ENCODE peak calls at places on chromosomes 3 and 15, in eight cellular contexts. R is NCI-H460; Q is HCT116; Z is activated CD8-positive, alpha-beta memory T cell treated with anti-CD3 and anti-CD28 coated beads, Interleukin-2, amount 50 U/mL, for 4 hours; I is sciatic nerve; O is fibroblast of the aortic adventitia; W is mucosa of descending colon; E is H4. G is an unnamed sample.

GRCh38 chr3:136931587-136931986 is 26.2 kb upstream of the IL20RB start:
- DNase-seq in Z (no peak), Q (no peak), W (peak), O (no peak), R (no peak), I (no peak), E (no peak), G (no peak)

GRCh38 chr3:197352382-197352781 is 54.0 kb upstream of the DLG1 start:
- DNase-seq in I (no peak), E (peak), Q (no peak), O (peak), Z (no peak), W (no peak), R (no peak), G (no peak)

GRCh38 chr3:128849776-128850542 is 29.5 kb upstream of the ACAD9 start:
- DNase-seq in O (peak), R (no peak), I (no peak), Q (no peak), E (no peak), Z (no peak), W (no peak), G (no peak)

GRCh38 chr15:82568986-82569385 is 28.7 kb upstream of the RPS17 start:
- DNase-seq in E (no peak), Z (no peak), O (no peak), R (no peak), I (no peak), Q (no peak), W (no peak), G (no peak)

GRCh38 chr3:147838650-147839049 is 429.5 kb downstream of the ZIC1 start:
- DNase-seq in O (peak), Z (no peak), W (no peak), E (peak), Q (peak), I (no peak), R (no peak), G (no peak)

GRCh38 chr3:138688871-138689299 is 80.3 kb downstream of the FAIM start:
- DNase-seq in E (no peak), O (no peak), I (no peak), Q (no peak), Z (no peak), R (no peak), W (no peak), G (no peak)

GRCh38 chr3:30604566-30604965 is 1.8 kb upstream of the TGFBR2 start:
- DNase-seq in Q (no peak), I (no peak), R (no peak), W (no peak), Z (no peak), E (no peak), O (no peak), G (no peak)

GRCh38 chr15:81666828-81667227 is 292.8 kb upstream of the TMC3 start:
- DNase-seq in I (no peak), E (no peak), R (no peak), W (no peak), O (no peak), Q (no peak), Z (no peak), G (no peak)

GRCh38 chr15:43492266-43492665 is 690 bp downstream of the TP53BP1 start:
- DNase-seq in I (no peak), R (no peak), O (no peak), E (no peak), W (no peak), Z (no peak), Q (no peak), G (no peak)

GRCh38 chr3:133479895-133480669 is 80.2 kb downstream of the BFSP2 start:
- DNase-seq in I (no peak), Z (no peak), Q (peak), E (no peak), R (no peak), O (no peak), W (no peak), G (no peak)

GRCh38 chr3:188772886-188773285 is 398.9 kb upstream of the TPRG1 start:
- DNase-seq in E (no peak), I (no peak), O (peak), W (no peak), Q (no peak), R (no peak), Z (no peak), G (no peak)

GRCh38 chr3:56878046-56878445 is 76.3 kb upstream of the ARHGEF3 start:
- DNase-seq in Q (no peak), R (no peak), O (peak), Z (peak), W (no peak), E (no peak), I (no peak), G (no peak)

GRCh38 chr3:155560135-155560534 is 184.7 kb downstream of the PLCH1 start:
- DNase-seq in I (no peak), W (no peak), E (no peak), Q (no peak), O (no peak), Z (no peak), R (no peak), G (no peak)

GRCh38 chr3:184532940-184533732 is 28.4 kb upstream of the EPHB3 start:
- DNase-seq in W (no peak), I (no peak), O (no peak), Z (no peak), E (no peak), Q (no peak), R (no peak), G (no peak)

GRCh38 chr3:196640501-196640968 is 1.0 kb downstream of the NRROS start:
- DNase-seq in O (no peak), W (peak), R (no peak), I (no peak), E (no peak), Q (no peak), Z (no peak), G (no peak)

GRCh38 chr3:169931747-169932520 is 20.6 kb downstream of the SAMD7 start:
- DNase-seq in Z (no peak), R (no peak), E (no peak), I (no peak), Q (no peak), W (no peak), O (no peak), G (no peak)

GRCh38 chr3:64667887-64668581 is 19.8 kb downstream of the ADAMTS9 start:
- DNase-seq in R (no peak), O (no peak), Q (no peak), E (no peak), Z (no peak), I (peak), W (no peak), G (no peak)

G was measured in Peyer's patch.